ENCODE peak calls at places on chromosomes 4 and X, in six cellular contexts. I, T, B, G, K and M are unnamed samples.

GRCh38 chr4:48275247-48275646 is 5.6 kb upstream of the TEC start:
- DNase-seq in K (no peak), I (no peak), T (peak; percentile 32), G (no peak), B (peak; percentile 75), M (peak; percentile 43)

GRCh38 chr4:21879187-21879586 is 69.4 kb downstream of the KCNIP4 start:
- DNase-seq in T (no peak), G (no peak), I (no peak), K (no peak), B (peak; percentile 66), M (peak; percentile 75)

GRCh38 chrX:103309860-103310591 is 764 bp downstream of the BEX2 start:
- DNase-seq in I (no peak), T (no peak), G (no peak), B (peak; percentile 33), K (peak; percentile 3), M (no peak)

GRCh38 chr4:159015862-159016261 is 87.0 kb upstream of the RAPGEF2 start:
- DNase-seq in K (no peak), B (no peak), G (no peak), I (no peak), T (no peak), M (no peak)

GRCh38 chr4:170374770-170375169 is 285.0 kb upstream of the AADAT start:
- DNase-seq in G (no peak), T (no peak), K (peak; percentile 3), I (no peak), B (peak; percentile 81), M (peak; percentile 59)

GRCh38 chrX:118974908-118975671 is 672 bp downstream of the LONRF3 start:
- DNase-seq in T (peak; percentile 48), I (peak; percentile 15), B (peak; percentile 60), G (no peak), K (peak; percentile 52), M (peak; percentile 43)

GRCh38 chrX:70444326-70445196 is at the start of gene DLG3:
- DNase-seq in B (peak; percentile 84), G (peak; percentile 40), I (no peak), T (peak; percentile 56), K (peak; percentile 15), M (peak; percentile 41)

GRCh38 chrX:12770440-12770839 is 20.8 kb upstream of the PRPS2 start:
- DNase-seq in T (peak; percentile 43), G (no peak), I (no peak), K (no peak), B (peak; percentile 34), M (peak; percentile 26)

GRCh38 chrX:9312922-9313867 is 151.7 kb upstream of the TBL1X start:
- DNase-seq in B (peak; percentile 58), I (peak; percentile 68), T (no peak), G (no peak), K (peak; percentile 50), M (peak; percentile 47)